ENCODE peak calls at places on chromosomes 1 and 21, in eight cellular contexts. C is fibroblast of pulmonary artery, Q is fibroblast of lung, X is thyroid gland, M is Panc1, U is heart right ventricle, S is GM06990, K is NB4. Y is an unnamed sample.
A peak's percentile ranks its signal among the peaks of the same experiment; 100 is the strongest.

GRCh38 chr1:234265861-234266260 is 107.4 kb upstream of the COA6 start:
- DNase-seq in C (no peak), X (no peak), K (no peak), S (no peak), U (no peak), Q (no peak), M (no peak), Y (no peak)

GRCh38 chr1:116573388-116574100 is 2.7 kb upstream of the CD58 start:
- DNase-seq in X (no peak), U (no peak), Q (no peak), C (peak; percentile 56), M (no peak), K (no peak), S (no peak), Y (no peak)

GRCh38 chr1:156726549-156727226 is 1.6 kb upstream of the METTL25B start:
- DNase-seq in U (peak; percentile 56), K (peak; percentile 86), S (peak; percentile 49), C (peak; percentile 74), M (no peak), X (peak; percentile 34), Q (peak; percentile 70), Y (peak; percentile 82)

GRCh38 chr1:160261526-160261877 is 847 bp downstream of the DCAF8 start:
- DNase-seq in S (peak; percentile 40), K (peak; percentile 65), Q (peak; percentile 82), X (peak; percentile 58), M (no peak), C (peak; percentile 74), U (peak; percentile 27), Y (peak; percentile 92)

GRCh38 chr21:40793057-40793456 is 53.9 kb downstream of the DSCAM start:
- DNase-seq in X (no peak), C (no peak), S (no peak), M (no peak), U (no peak), K (no peak), Q (no peak), Y (no peak)

GRCh38 chr1:171869097-171869496 is 27.8 kb downstream of the DNM3 start:
- DNase-seq in K (no peak), S (no peak), M (no peak), Q (no peak), C (peak; percentile 6), U (no peak), X (peak; percentile 50), Y (peak; percentile 4)

GRCh38 chr1:203320546-203321272 is 15.4 kb downstream of the BTG2 start:
- DNase-seq in S (peak; percentile 79), U (peak; percentile 49), K (peak; percentile 90), Q (no peak), X (peak; percentile 50), C (peak; percentile 68), M (no peak), Y (peak; percentile 70)

GRCh38 chr1:172708452-172708851 is 49.5 kb downstream of the FASLG start:
- DNase-seq in X (no peak), S (no peak), K (no peak), C (no peak), U (no peak), M (no peak), Q (no peak), Y (no peak)

GRCh38 chr1:220281159-220281574 is 8.9 kb upstream of the RAB3GAP2 start:
- DNase-seq in M (no peak), X (no peak), U (no peak), K (peak; percentile 39), Q (peak; percentile 62), S (no peak), C (peak; percentile 44), Y (peak; percentile 63)

GRCh38 chr1:10888289-10888688 is 91.8 kb upstream of the CASZ1 start:
- DNase-seq in U (no peak), Q (no peak), X (no peak), S (no peak), K (no peak), M (no peak), C (no peak), Y (no peak)

GRCh38 chr21:41973427-41973831 is 19.6 kb upstream of the C2CD2 start:
- DNase-seq in Q (no peak), X (no peak), U (no peak), C (no peak), K (no peak), M (no peak), S (no peak), Y (no peak)

GRCh38 chr1:234853906-234854647 is 244.1 kb upstream of the IRF2BP2 start:
- DNase-seq in S (no peak), X (no peak), K (peak; percentile 81), C (no peak), U (no peak), Q (no peak), M (no peak), Y (no peak)

GRCh38 chr1:94296018-94296417 is 58.6 kb upstream of the ARHGAP29 start:
- DNase-seq in S (no peak), K (no peak), C (peak; percentile 91), X (no peak), Q (peak; percentile 78), M (no peak), U (peak; percentile 31), Y (peak; percentile 71)

GRCh38 chr1:92949937-92950817 is 11.1 kb downstream of the DIPK1A start:
- DNase-seq in U (no peak), K (no peak), X (no peak), S (no peak), M (no peak), C (peak; percentile 69), Q (peak; percentile 49), Y (peak; percentile 67)

GRCh38 chr1:92948071-92948470 is 13.2 kb downstream of the DIPK1A start:
- DNase-seq in C (no peak), X (no peak), S (no peak), U (no peak), Q (no peak), K (no peak), M (no peak), Y (no peak)

GRCh38 chr1:92953491-92953890 is 7.8 kb downstream of the DIPK1A start:
- DNase-seq in Q (no peak), X (no peak), U (no peak), K (peak; percentile 46), C (no peak), M (no peak), S (no peak), Y (no peak)

GRCh38 chr1:92952714-92953113 is 8.5 kb downstream of the DIPK1A start:
- DNase-seq in M (no peak), S (no peak), K (no peak), U (no peak), C (no peak), X (no peak), Q (no peak), Y (no peak)

DNA sequence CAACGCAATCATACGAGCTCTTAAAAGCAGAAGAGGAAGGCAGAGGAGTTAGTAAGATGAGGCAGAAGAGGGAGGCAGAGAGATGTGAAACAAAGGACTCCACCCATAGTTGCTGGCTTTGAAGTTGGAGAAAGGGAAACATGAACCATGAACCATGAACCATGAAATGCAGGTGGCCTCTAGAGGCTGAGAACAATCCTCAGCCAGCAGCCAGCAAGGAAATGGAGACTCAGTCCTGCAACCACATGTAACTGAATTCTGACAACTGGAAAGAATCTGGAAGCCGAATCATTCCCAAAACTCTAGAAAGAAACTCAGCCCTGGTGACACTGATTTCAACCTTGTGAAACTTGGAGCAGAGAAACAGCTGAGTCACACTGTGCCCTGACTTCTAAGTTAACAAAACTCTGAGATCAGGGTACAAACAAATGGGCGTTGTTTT is 10.1 kb downstream of the DIPK1A start:
- DNase-seq in C (peak; percentile 62), X (no peak), U (no peak), S (peak; percentile 46), M (no peak), Q (peak; percentile 79), K (peak; percentile 42), Y (peak; percentile 58)
- TF ChIP-seq CTCF in C (no peak), X (no peak), U (no peak), S (peak; percentile 29), M (no peak), Q (no peak), K (no peak), Y (no peak)

DNA sequence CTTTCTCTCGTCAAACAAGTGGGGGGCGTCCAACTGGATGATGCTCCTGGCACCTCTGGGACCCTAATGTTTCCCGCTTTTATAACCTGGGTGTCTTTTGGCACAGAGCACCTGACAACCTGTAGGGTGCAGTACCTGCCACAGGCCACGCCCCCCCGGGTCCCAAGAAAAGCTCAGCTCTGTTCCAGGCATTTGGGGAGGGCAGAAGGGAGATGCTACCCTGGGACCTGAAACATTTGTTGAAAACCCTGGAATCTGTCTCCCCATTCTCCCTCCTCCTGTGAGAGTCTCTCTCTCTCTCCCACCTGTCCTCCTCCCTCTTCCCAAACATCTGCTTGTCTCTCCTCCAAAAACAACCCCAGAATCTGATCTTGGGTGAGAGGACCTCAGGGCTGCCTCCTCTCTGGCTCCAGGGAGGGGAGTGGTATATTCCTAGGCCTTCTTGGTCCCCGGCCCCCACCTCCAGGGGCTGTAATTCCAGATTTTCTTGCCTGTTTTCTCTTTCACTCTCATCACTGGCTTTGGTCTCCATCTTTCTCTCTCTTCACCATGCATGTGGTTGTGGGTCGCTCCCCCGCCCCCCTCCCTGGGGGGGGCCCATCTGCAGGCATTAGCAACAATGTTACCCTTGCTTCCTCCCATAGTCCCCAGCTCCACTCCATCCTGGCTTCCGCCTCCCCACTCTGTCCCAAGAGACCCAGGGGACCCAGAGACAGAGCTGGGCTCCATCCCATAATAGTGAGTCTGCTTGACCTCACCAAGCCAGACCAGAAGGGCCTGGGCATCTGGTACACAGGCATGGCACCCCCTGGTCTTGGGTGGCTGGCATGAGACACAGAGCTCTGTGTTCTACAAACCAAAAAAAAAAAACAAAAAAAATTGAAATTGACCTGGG is 4.1 kb downstream of the AHDC1 start:
- DNase-seq in Q (no peak), S (no peak), M (no peak), X (peak; percentile 36), K (peak; percentile 77), U (no peak), C (no peak), Y (no peak)
- H3K4me3 ChIP-seq in Q (no peak overlapping the region), S (no peak overlapping the region), M (peak overlapping the region; percentile 86), X (no peak overlapping the region), K (peak overlapping the region; percentile 4), U (peak overlapping the region; percentile 14), C (peak overlapping the region; percentile 15), Y (no peak overlapping the region)

GRCh38 chr1:208997726-208998312 is 585.7 kb upstream of the CAMK1G start:
- DNase-seq in K (peak; percentile 8), S (no peak), C (peak; percentile 65), X (no peak), M (no peak), Q (peak; percentile 43), U (no peak), Y (peak; percentile 11)
- TF ChIP-seq CTCF in K (no peak), S (peak; percentile 32), C (peak; percentile 83), X (no peak), M (peak; percentile 8), Q (peak; percentile 63), U (no peak), Y (peak; percentile 27)

GRCh38 chr1:39962450-39962825 is 7.5 kb downstream of the MFSD2A start:
- DNase-seq in U (no peak), C (no peak), S (no peak), Q (no peak), X (no peak), M (no peak), K (no peak), Y (no peak)

GRCh38 chr1:39959651-39960333 is 4.8 kb downstream of the MFSD2A start:
- DNase-seq in S (no peak), X (peak; percentile 67), Q (no peak), M (no peak), U (no peak), C (no peak), K (no peak), Y (no peak)

GRCh38 chr1:39958801-39959200 is 3.9 kb downstream of the MFSD2A start:
- DNase-seq in U (no peak), Q (no peak), X (peak; percentile 52), S (no peak), C (no peak), K (no peak), M (no peak), Y (no peak)

GRCh38 chr1:39957299-39958020 is 2.5 kb downstream of the MFSD2A start:
- DNase-seq in Q (no peak), M (no peak), C (peak; percentile 27), U (no peak), K (no peak), S (no peak), X (peak; percentile 94), Y (no peak)

GRCh38 chr1:39960461-39960958 is 5.6 kb downstream of the MFSD2A start:
- DNase-seq in S (peak; percentile 76), K (peak; percentile 85), U (peak; percentile 13), X (peak; percentile 91), C (no peak), M (no peak), Q (no peak), Y (no peak)
- H3K4me3 ChIP-seq in S (peak overlapping the region; percentile 6), K (no peak overlapping the region), U (no peak overlapping the region), X (no peak overlapping the region), C (no peak overlapping the region), M (no peak overlapping the region), Q (no peak overlapping the region), Y (no peak overlapping the region)